ENCODE peak calls at places on chromosomes 4 and X, in nine cellular contexts. X is activated B cell treated with CpG ODN at 0.5 μM for 24 hours; K is H4; S is EL; O is NCI-H1092; R is ureter; V is NCI-H146; U is CD8-positive, alpha-beta T cell; C is cardiac fibroblast. M is an unnamed sample.

GRCh38 chr4:148310756-148311155 is 131.5 kb downstream of the NR3C2 start:
- DNase-seq in X (no peak), K (no peak), S (no peak), O (no peak), R (no peak), V (no peak), U (no peak), C (no peak), M (no peak)

GRCh38 chrX:54540289-54540688 is 10.3 kb downstream of the GNL3L start:
- DNase-seq in X (no peak), K (no peak), S (peak; percentile 74), O (no peak), R (no peak), V (no peak), U (no peak), C (peak; percentile 60), M (no peak)

GRCh38 chrX:20547649-20548051 is 280.9 kb upstream of the RPS6KA3 start:
- DNase-seq in X (no peak), K (peak; percentile 88), S (peak; percentile 10), O (no peak), R (no peak), V (no peak), U (no peak), C (peak; percentile 54), M (no peak)

GRCh38 chr4:3786196-3786869 is 20.1 kb downstream of the ADRA2C start:
- DNase-seq in X (no peak), K (peak; percentile 75), S (no peak), O (peak; percentile 92), R (no peak), V (no peak), U (no peak), C (no peak), M (no peak)

GRCh38 chrX:124240422-124240821 is 92.0 kb upstream of the TEX13D start:
- DNase-seq in X (no peak), K (no peak), S (no peak), O (no peak), R (no peak), V (no peak), U (no peak), C (no peak), M (no peak)

GRCh38 chrX:97790850-97791249 is 907.1 kb downstream of the RPA4 start:
- DNase-seq in X (no peak), K (no peak), S (no peak), O (no peak), R (no peak), V (no peak), U (no peak), C (no peak), M (no peak)

GRCh38 chrX:29792335-29792734 is 423.0 kb upstream of the MAGEB2 start:
- DNase-seq in X (no peak), K (no peak), S (no peak), O (no peak), R (no peak), V (no peak), U (no peak), C (no peak), M (no peak)

GRCh38 chr4:56301181-56302076 is 85.9 kb downstream of the AASDH start:
- DNase-seq in X (no peak), K (peak; percentile 77), S (peak; percentile 84), O (peak; percentile 58), R (peak; percentile 76), V (peak; percentile 75), U (peak; percentile 31), C (peak; percentile 94), M (peak; percentile 8)

GRCh38 chr4:137283737-137284136 is 248.6 kb downstream of the PCDH18 start:
- DNase-seq in X (no peak), K (peak; percentile 14), S (peak; percentile 4), O (no peak), R (no peak), V (no peak), U (no peak), C (peak; percentile 61), M (no peak)

GRCh38 chrX:102063445-102064074 is 61.9 kb upstream of the TCEAL2 start:
- DNase-seq in X (no peak), K (no peak), S (no peak), O (no peak), R (no peak), V (no peak), U (no peak), C (no peak), M (no peak)

GRCh38 chr4:68147079-68147478 is 17.4 kb upstream of the TMPRSS11F start:
- DNase-seq in X (no peak), K (no peak), S (no peak), O (no peak), R (no peak), V (no peak), U (no peak), C (no peak), M (no peak)

GRCh38 chr4:121669163-121669550 is 27.6 kb downstream of the ANXA5 start:
- DNase-seq in X (no peak), K (no peak), S (peak; percentile 50), O (no peak), R (no peak), V (no peak), U (no peak), C (peak; percentile 30), M (no peak)

M was measured in effector memory CD4-positive, alpha-beta T cell.